ENCODE peak calls at places on chromosomes 12 and 14, in seven cellular contexts. One of them, this sample, is unnamed.

GRCh38 chr12:47193066-47193465 is 113.3 kb upstream of the AMIGO2 start:
- DNase-seq in HCT116: no peak
- DNase-seq in HepG2: no peak
- DNase-seq in SK-N-SH: no peak
- DNase-seq in H1: no peak
- DNase-seq in GM12878: no peak
- DNase-seq in K562: no peak
- DNase-seq in this sample: no peak

GRCh38 chr12:57840701-57841100 is 5.8 kb downstream of the CTDSP2 start:
- DNase-seq in K562: peak; percentile 46
- DNase-seq in GM12878: no peak
- DNase-seq in HepG2: peak; percentile 73
- DNase-seq in SK-N-SH: peak; percentile 80
- DNase-seq in HCT116: no peak
- DNase-seq in H1: no peak
- DNase-seq in this sample: no peak

GRCh38 chr14:34106310-34106709 is 155.4 kb upstream of the EGLN3 start:
- DNase-seq in SK-N-SH: no peak
- DNase-seq in K562: no peak
- DNase-seq in HepG2: no peak
- DNase-seq in H1: no peak
- DNase-seq in HCT116: no peak
- DNase-seq in GM12878: no peak
- DNase-seq in this sample: no peak

GRCh38 chr12:16389594-16389993 is 42.1 kb downstream of the MGST1 start:
- DNase-seq in H1: no peak
- DNase-seq in SK-N-SH: no peak
- DNase-seq in HCT116: no peak
- DNase-seq in K562: no peak
- DNase-seq in HepG2: no peak
- DNase-seq in GM12878: no peak
- DNase-seq in this sample: no peak

GRCh38 chr12:51591020-51591901 is at the start of gene SCN8A:
- DNase-seq in K562: peak; percentile 56
- DNase-seq in GM12878: no peak
- DNase-seq in H1: no peak
- DNase-seq in HepG2: no peak
- DNase-seq in SK-N-SH: peak; percentile 94
- DNase-seq in HCT116: peak; percentile 16
- DNase-seq in this sample: peak; percentile 30

GRCh38 chr12:109601557-109601956 is 28.0 kb downstream of the MVK start:
- DNase-seq in HepG2: no peak
- DNase-seq in SK-N-SH: no peak
- DNase-seq in GM12878: no peak
- DNase-seq in K562: no peak
- DNase-seq in HCT116: no peak
- DNase-seq in H1: no peak
- DNase-seq in this sample: no peak

GRCh38 chr12:90978117-90978770 is 23.3 kb upstream of the CCER1 start:
- DNase-seq in SK-N-SH: peak; percentile 32
- DNase-seq in GM12878: peak; percentile 11
- DNase-seq in K562: peak; percentile 14
- DNase-seq in HepG2: peak; percentile 16
- DNase-seq in HCT116: peak; percentile 43
- DNase-seq in H1: no peak
- DNase-seq in this sample: peak; percentile 76

GRCh38 chr12:68477256-68477655 is 133.4 kb upstream of the RAP1B start:
- DNase-seq in K562: no peak
- DNase-seq in SK-N-SH: no peak
- DNase-seq in GM12878: no peak
- DNase-seq in H1: no peak
- DNase-seq in HepG2: no peak
- DNase-seq in HCT116: no peak
- DNase-seq in this sample: no peak

GRCh38 chr14:31998220-31998559 is 78.9 kb upstream of the ARHGAP5 start:
- DNase-seq in H1: no peak
- DNase-seq in K562: no peak
- DNase-seq in SK-N-SH: no peak
- DNase-seq in HCT116: no peak
- DNase-seq in GM12878: no peak
- DNase-seq in HepG2: no peak
- DNase-seq in this sample: no peak

GRCh38 chr12:38811814-38812356 is 93.5 kb downstream of the CPNE8 start:
- DNase-seq in HepG2: no peak
- DNase-seq in SK-N-SH: no peak
- DNase-seq in K562: no peak
- DNase-seq in HCT116: no peak
- DNase-seq in H1: no peak
- DNase-seq in GM12878: no peak
- DNase-seq in this sample: no peak

GRCh38 chr14:92500491-92500941 is 13.1 kb upstream of the RIN3 start:
- DNase-seq in SK-N-SH: no peak
- DNase-seq in GM12878: no peak
- DNase-seq in HCT116: no peak
- DNase-seq in H1: no peak
- DNase-seq in K562: no peak
- DNase-seq in HepG2: peak; percentile 67
- DNase-seq in this sample: no peak

DNA sequence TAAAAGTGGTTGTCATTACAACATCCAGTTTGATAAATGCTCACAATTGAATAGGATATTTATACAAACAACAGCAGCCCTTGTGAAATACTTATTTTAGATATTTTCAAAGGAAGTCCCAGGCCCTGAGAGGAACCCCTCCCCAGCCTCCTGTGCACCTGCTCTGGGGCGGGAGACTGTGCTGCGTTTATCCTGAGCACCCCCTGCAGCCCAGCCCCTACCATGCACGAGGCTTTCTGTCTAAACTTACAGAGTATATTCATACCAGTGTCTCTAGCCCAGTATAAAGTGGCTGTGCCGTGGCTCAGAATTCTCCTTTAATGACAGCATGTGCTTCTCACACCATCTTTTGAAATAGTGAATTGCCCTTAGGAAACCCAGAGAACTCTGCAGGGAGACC is 1084.3 kb downstream of the TMEM121 start:
- DNase-seq in H1: no peak
- DNase-seq in HCT116: no peak
- DNase-seq in SK-N-SH: no peak
- DNase-seq in GM12878: no peak
- DNase-seq in HepG2: no peak
- DNase-seq in K562: no peak
- DNase-seq in this sample: no peak
- TF ChIP-seq JUND in H1: no peak
- TF ChIP-seq JUND in HCT116: no peak
- TF ChIP-seq JUND in SK-N-SH: no peak
- TF ChIP-seq JUND in GM12878: no peak
- TF ChIP-seq JUND in HepG2: no peak
- TF ChIP-seq JUND in K562: no peak
- TF ChIP-seq JUND in this sample: no peak

DNA sequence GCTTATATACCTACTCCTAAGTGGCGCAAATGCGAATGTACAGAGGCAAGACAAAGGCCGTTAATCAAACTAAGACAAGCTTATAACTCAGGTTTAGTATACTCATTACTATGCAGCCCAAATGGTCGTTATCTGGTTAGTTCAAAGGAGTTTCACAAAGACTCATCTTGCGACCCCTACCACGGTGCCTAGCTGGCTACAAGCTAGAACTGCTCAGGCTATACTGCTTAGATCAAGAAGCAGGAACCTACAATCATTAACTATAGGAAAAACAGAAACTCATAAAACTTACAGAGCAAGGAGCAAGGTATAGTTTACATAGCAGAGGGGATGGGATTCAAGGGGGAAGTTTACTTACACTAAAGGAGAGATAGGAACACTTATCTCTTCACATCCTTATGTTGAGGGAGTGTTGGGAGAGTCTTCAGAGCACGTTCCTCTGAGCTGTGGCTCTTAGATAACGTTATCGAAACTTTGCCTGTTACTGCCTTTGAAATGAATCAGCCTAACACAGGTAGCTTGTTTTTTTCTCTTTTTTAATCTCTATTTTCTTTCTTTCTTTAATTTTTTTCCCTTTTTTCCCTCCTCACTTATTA is 58.2 kb downstream of the FSCB start:
- DNase-seq in SK-N-SH: no peak
- DNase-seq in HepG2: peak; percentile 14
- DNase-seq in H1: no peak
- DNase-seq in K562: peak; percentile 35
- DNase-seq in GM12878: no peak
- DNase-seq in HCT116: no peak
- DNase-seq in this sample: no peak
- TF ChIP-seq JUND in SK-N-SH: no peak
- TF ChIP-seq JUND in HepG2: no peak
- TF ChIP-seq JUND in H1: no peak
- TF ChIP-seq JUND in K562: peak; percentile 58
- TF ChIP-seq JUND in GM12878: no peak
- TF ChIP-seq JUND in HCT116: no peak
- TF ChIP-seq JUND in this sample: no peak

DNA sequence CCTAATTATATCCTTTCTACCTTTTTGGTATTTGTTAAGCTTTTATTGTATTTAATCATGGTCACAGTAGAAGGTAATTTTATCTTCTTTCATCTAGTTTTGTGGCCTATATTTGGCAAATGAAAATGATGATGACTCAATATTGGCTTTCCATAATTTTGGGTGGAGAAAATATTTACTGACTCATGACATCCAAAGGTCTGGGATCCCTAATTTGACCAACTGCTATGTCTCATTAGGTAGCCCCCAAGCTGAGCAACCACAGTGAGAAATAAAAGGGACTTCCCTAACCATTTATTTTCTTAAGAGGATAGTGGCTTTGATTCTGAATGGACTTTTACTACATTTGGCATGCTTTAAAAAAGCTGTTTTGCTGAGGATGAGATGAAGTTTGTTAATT is 289.5 kb downstream of the RMST start:
- DNase-seq in GM12878: no peak
- DNase-seq in HCT116: no peak
- DNase-seq in SK-N-SH: no peak
- DNase-seq in K562: no peak
- DNase-seq in HepG2: no peak
- DNase-seq in H1: no peak
- DNase-seq in this sample: no peak
- TF ChIP-seq JUND in GM12878: no peak
- TF ChIP-seq JUND in HCT116: no peak
- TF ChIP-seq JUND in SK-N-SH: no peak
- TF ChIP-seq JUND in K562: no peak
- TF ChIP-seq JUND in HepG2: no peak
- TF ChIP-seq JUND in H1: no peak
- TF ChIP-seq JUND in this sample: no peak

GRCh38 chr12:42997032-42997431 is 407.5 kb upstream of the PRICKLE1 start:
- DNase-seq in HepG2: no peak
- DNase-seq in K562: no peak
- DNase-seq in SK-N-SH: no peak
- DNase-seq in H1: no peak
- DNase-seq in GM12878: no peak
- DNase-seq in HCT116: no peak
- DNase-seq in this sample: no peak
- TF ChIP-seq JUND in HepG2: no peak
- TF ChIP-seq JUND in K562: no peak
- TF ChIP-seq JUND in SK-N-SH: no peak
- TF ChIP-seq JUND in H1: no peak
- TF ChIP-seq JUND in GM12878: no peak
- TF ChIP-seq JUND in HCT116: no peak
- TF ChIP-seq JUND in this sample: no peak

GRCh38 chr14:68297871-68298468 is 478.4 kb downstream of the RAD51B start:
- DNase-seq in HCT116: no peak
- DNase-seq in GM12878: no peak
- DNase-seq in H1: peak; percentile 31
- DNase-seq in HepG2: peak; percentile 49
- DNase-seq in SK-N-SH: no peak
- DNase-seq in K562: no peak
- DNase-seq in this sample: no peak

GRCh38 chr14:68297011-68297410 is 477.4 kb downstream of the RAD51B start:
- DNase-seq in H1: no peak
- DNase-seq in K562: no peak
- DNase-seq in SK-N-SH: no peak
- DNase-seq in HCT116: no peak
- DNase-seq in HepG2: no peak
- DNase-seq in GM12878: no peak
- DNase-seq in this sample: no peak

GRCh38 chr14:68305738-68306137 is 486.2 kb downstream of the RAD51B start:
- DNase-seq in K562: no peak
- DNase-seq in GM12878: peak; percentile 78
- DNase-seq in HCT116: no peak
- DNase-seq in HepG2: no peak
- DNase-seq in SK-N-SH: no peak
- DNase-seq in H1: no peak
- DNase-seq in this sample: no peak

GRCh38 chr14:68295316-68295816 is 475.8 kb downstream of the RAD51B start:
- DNase-seq in SK-N-SH: no peak
- DNase-seq in GM12878: no peak
- DNase-seq in K562: peak; percentile 91
- DNase-seq in HCT116: peak; percentile 15
- DNase-seq in H1: no peak
- DNase-seq in HepG2: peak; percentile 98
- DNase-seq in this sample: no peak

GRCh38 chr14:68300608-68301007 is 481.0 kb downstream of the RAD51B start:
- DNase-seq in GM12878: no peak
- DNase-seq in SK-N-SH: no peak
- DNase-seq in HCT116: no peak
- DNase-seq in K562: no peak
- DNase-seq in H1: no peak
- DNase-seq in HepG2: no peak
- DNase-seq in this sample: no peak
- TF ChIP-seq JUND in GM12878: no peak
- TF ChIP-seq JUND in SK-N-SH: no peak
- TF ChIP-seq JUND in HCT116: no peak
- TF ChIP-seq JUND in K562: no peak
- TF ChIP-seq JUND in H1: no peak
- TF ChIP-seq JUND in HepG2: no peak
- TF ChIP-seq JUND in this sample: no peak

This sample was measured in T47D.